ENCODE peak calls at places on chromosomes 3 and 15, in six cellular contexts. One of them, this sample, is unnamed.

GRCh38 chr3:58084788-58085543 is 76.7 kb downstream of the FLNB start:
- DNase-seq in AG04450: no peak
- DNase-seq in astrocyte: no peak
- DNase-seq in CD8-positive, alpha-beta memory T cell: no peak
- DNase-seq in astrocyte of the spinal cord: no peak
- DNase-seq in epithelial cell of esophagus: no peak
- DNase-seq in this sample: no peak

GRCh38 chr3:19702416-19703078 is 231.5 kb downstream of the EFHB start:
- DNase-seq in AG04450: no peak
- DNase-seq in CD8-positive, alpha-beta memory T cell: no peak
- DNase-seq in epithelial cell of esophagus: no peak
- DNase-seq in astrocyte: no peak
- DNase-seq in astrocyte of the spinal cord: no peak
- DNase-seq in this sample: no peak

GRCh38 chr3:12132881-12133280 is 25.8 kb downstream of the TIMP4 start:
- DNase-seq in astrocyte of the spinal cord: no peak
- DNase-seq in astrocyte: no peak
- DNase-seq in CD8-positive, alpha-beta memory T cell: no peak
- DNase-seq in epithelial cell of esophagus: no peak
- DNase-seq in AG04450: no peak
- DNase-seq in this sample: no peak

GRCh38 chr3:69197922-69198540 is 75.6 kb upstream of the LMOD3 start:
- DNase-seq in AG04450: no peak
- DNase-seq in astrocyte of the spinal cord: no peak
- DNase-seq in CD8-positive, alpha-beta memory T cell: peak
- DNase-seq in astrocyte: no peak
- DNase-seq in epithelial cell of esophagus: no peak
- DNase-seq in this sample: no peak

GRCh38 chr15:73984208-73984979 is 7.7 kb downstream of the STOML1 start:
- DNase-seq in CD8-positive, alpha-beta memory T cell: no peak
- DNase-seq in astrocyte: no peak
- DNase-seq in astrocyte of the spinal cord: no peak
- DNase-seq in AG04450: no peak
- DNase-seq in epithelial cell of esophagus: no peak
- DNase-seq in this sample: no peak

GRCh38 chr15:69874321-69874720 is 223.4 kb downstream of the TLE3 start:
- DNase-seq in astrocyte: no peak
- DNase-seq in epithelial cell of esophagus: no peak
- DNase-seq in astrocyte of the spinal cord: no peak
- DNase-seq in AG04450: no peak
- DNase-seq in CD8-positive, alpha-beta memory T cell: no peak
- DNase-seq in this sample: no peak

GRCh38 chr3:25812644-25813043 is 22.8 kb downstream of the OXSM start:
- DNase-seq in AG04450: no peak
- DNase-seq in astrocyte of the spinal cord: no peak
- DNase-seq in astrocyte: no peak
- DNase-seq in epithelial cell of esophagus: no peak
- DNase-seq in CD8-positive, alpha-beta memory T cell: no peak
- DNase-seq in this sample: no peak

GRCh38 chr15:94412979-94413741 is 181.8 kb downstream of the MCTP2 start:
- DNase-seq in AG04450: no peak
- DNase-seq in CD8-positive, alpha-beta memory T cell: no peak
- DNase-seq in astrocyte: no peak
- DNase-seq in astrocyte of the spinal cord: peak
- DNase-seq in epithelial cell of esophagus: peak
- DNase-seq in this sample: no peak

GRCh38 chr3:184748219-184749135 is 36.6 kb upstream of the MAGEF1 start:
- DNase-seq in astrocyte of the spinal cord: no peak
- DNase-seq in astrocyte: no peak
- DNase-seq in AG04450: no peak
- DNase-seq in CD8-positive, alpha-beta memory T cell: peak
- DNase-seq in epithelial cell of esophagus: peak
- DNase-seq in this sample: no peak

GRCh38 chr3:174191380-174191779 is 667.8 kb upstream of the NAALADL2 start:
- DNase-seq in astrocyte of the spinal cord: no peak
- DNase-seq in epithelial cell of esophagus: no peak
- DNase-seq in CD8-positive, alpha-beta memory T cell: no peak
- DNase-seq in AG04450: no peak
- DNase-seq in astrocyte: no peak
- DNase-seq in this sample: no peak

GRCh38 chr3:127741690-127742089 is 68.9 kb downstream of the ABTB1 start:
- DNase-seq in CD8-positive, alpha-beta memory T cell: no peak
- DNase-seq in astrocyte: no peak
- DNase-seq in astrocyte of the spinal cord: no peak
- DNase-seq in epithelial cell of esophagus: no peak
- DNase-seq in AG04450: no peak
- DNase-seq in this sample: no peak

GRCh38 chr3:137770066-137770805 is 6.1 kb downstream of the SOX14 start:
- DNase-seq in epithelial cell of esophagus: no peak
- DNase-seq in astrocyte: no peak
- DNase-seq in AG04450: no peak
- DNase-seq in astrocyte of the spinal cord: no peak
- DNase-seq in CD8-positive, alpha-beta memory T cell: no peak
- DNase-seq in this sample: no peak

GRCh38 chr15:31477851-31478250 is 151.2 kb downstream of the KLF13 start:
- DNase-seq in astrocyte: no peak
- DNase-seq in AG04450: no peak
- DNase-seq in astrocyte of the spinal cord: no peak
- DNase-seq in CD8-positive, alpha-beta memory T cell: no peak
- DNase-seq in epithelial cell of esophagus: no peak
- DNase-seq in this sample: no peak

GRCh38 chr3:116135462-116135861 is 309.8 kb downstream of the LSAMP start:
- DNase-seq in CD8-positive, alpha-beta memory T cell: no peak
- DNase-seq in astrocyte: peak
- DNase-seq in astrocyte of the spinal cord: peak
- DNase-seq in AG04450: no peak
- DNase-seq in epithelial cell of esophagus: no peak
- DNase-seq in this sample: no peak

GRCh38 chr3:59540241-59540640 is 490.4 kb upstream of the CFAP20DC start:
- DNase-seq in AG04450: peak
- DNase-seq in epithelial cell of esophagus: peak
- DNase-seq in CD8-positive, alpha-beta memory T cell: no peak
- DNase-seq in astrocyte: peak
- DNase-seq in astrocyte of the spinal cord: peak
- DNase-seq in this sample: no peak

GRCh38 chr3:116299646-116300081 is 145.6 kb downstream of the LSAMP start:
- DNase-seq in astrocyte of the spinal cord: peak
- DNase-seq in CD8-positive, alpha-beta memory T cell: no peak
- DNase-seq in astrocyte: no peak
- DNase-seq in AG04450: no peak
- DNase-seq in epithelial cell of esophagus: no peak
- DNase-seq in this sample: no peak

GRCh38 chr3:186361612-186362408 is at the start of gene DGKG:
- DNase-seq in CD8-positive, alpha-beta memory T cell: no peak
- DNase-seq in astrocyte: no peak
- DNase-seq in epithelial cell of esophagus: peak
- DNase-seq in AG04450: no peak
- DNase-seq in astrocyte of the spinal cord: no peak
- DNase-seq in this sample: peak

GRCh38 chr3:150407051-150407817 is 864 bp upstream of the TSC22D2 start:
- DNase-seq in CD8-positive, alpha-beta memory T cell: no peak
- DNase-seq in AG04450: no peak
- DNase-seq in astrocyte: peak
- DNase-seq in astrocyte of the spinal cord: no peak
- DNase-seq in epithelial cell of esophagus: peak
- DNase-seq in this sample: no peak

GRCh38 chr15:73996939-73997338 is 2.4 kb downstream of the PML start:
- DNase-seq in CD8-positive, alpha-beta memory T cell: no peak
- DNase-seq in astrocyte of the spinal cord: peak
- DNase-seq in AG04450: no peak
- DNase-seq in epithelial cell of esophagus: no peak
- DNase-seq in astrocyte: no peak
- DNase-seq in this sample: no peak

GRCh38 chr15:67512140-67512539 is 8.8 kb upstream of the C15orf61 start:
- DNase-seq in astrocyte: no peak
- DNase-seq in astrocyte of the spinal cord: no peak
- DNase-seq in CD8-positive, alpha-beta memory T cell: no peak
- DNase-seq in AG04450: no peak
- DNase-seq in epithelial cell of esophagus: no peak
- DNase-seq in this sample: no peak

GRCh38 chr15:50049871-50050270 is 69.2 kb downstream of the ATP8B4 start:
- DNase-seq in epithelial cell of esophagus: no peak
- DNase-seq in astrocyte: peak
- DNase-seq in astrocyte of the spinal cord: peak
- DNase-seq in AG04450: peak
- DNase-seq in CD8-positive, alpha-beta memory T cell: no peak
- DNase-seq in this sample: no peak

GRCh38 chr3:52174896-52175295 is 20.7 kb upstream of the POC1A start:
- DNase-seq in astrocyte of the spinal cord: no peak
- DNase-seq in CD8-positive, alpha-beta memory T cell: peak
- DNase-seq in astrocyte: no peak
- DNase-seq in AG04450: no peak
- DNase-seq in epithelial cell of esophagus: peak
- DNase-seq in this sample: no peak

GRCh38 chr3:147398841-147399534 is 7.4 kb downstream of the ZIC4 start:
- DNase-seq in epithelial cell of esophagus: peak
- DNase-seq in astrocyte: no peak
- DNase-seq in CD8-positive, alpha-beta memory T cell: no peak
- DNase-seq in AG04450: no peak
- DNase-seq in astrocyte of the spinal cord: peak
- DNase-seq in this sample: no peak

GRCh38 chr15:75425966-75426500 is 25.5 kb downstream of the SIN3A start:
- DNase-seq in CD8-positive, alpha-beta memory T cell: no peak
- DNase-seq in epithelial cell of esophagus: no peak
- DNase-seq in astrocyte of the spinal cord: no peak
- DNase-seq in astrocyte: no peak
- DNase-seq in AG04450: no peak
- DNase-seq in this sample: no peak

GRCh38 chr15:29978411-29979382 is 104.1 kb upstream of the GOLGA8J start:
- DNase-seq in epithelial cell of esophagus: no peak
- DNase-seq in AG04450: no peak
- DNase-seq in astrocyte: no peak
- DNase-seq in astrocyte of the spinal cord: peak
- DNase-seq in CD8-positive, alpha-beta memory T cell: no peak
- DNase-seq in this sample: no peak

GRCh38 chr3:184688251-184688851 is 23.5 kb downstream of the MAGEF1 start:
- DNase-seq in CD8-positive, alpha-beta memory T cell: no peak
- DNase-seq in astrocyte: peak
- DNase-seq in astrocyte of the spinal cord: peak
- DNase-seq in epithelial cell of esophagus: no peak
- DNase-seq in AG04450: peak
- DNase-seq in this sample: no peak

GRCh38 chr15:58232273-58233065 is 94.3 kb downstream of the AQP9 start:
- DNase-seq in CD8-positive, alpha-beta memory T cell: no peak
- DNase-seq in epithelial cell of esophagus: peak
- DNase-seq in astrocyte of the spinal cord: no peak
- DNase-seq in astrocyte: no peak
- DNase-seq in AG04450: no peak
- DNase-seq in this sample: no peak

GRCh38 chr15:79924379-79924778 is 27.6 kb upstream of the MTHFS start:
- DNase-seq in epithelial cell of esophagus: no peak
- DNase-seq in astrocyte: no peak
- DNase-seq in AG04450: no peak
- DNase-seq in CD8-positive, alpha-beta memory T cell: peak
- DNase-seq in astrocyte of the spinal cord: no peak
- DNase-seq in this sample: no peak

GRCh38 chr3:65888980-65889706 is 149.6 kb downstream of the MAGI1 start:
- DNase-seq in epithelial cell of esophagus: peak
- DNase-seq in astrocyte: peak
- DNase-seq in astrocyte of the spinal cord: peak
- DNase-seq in AG04450: peak
- DNase-seq in CD8-positive, alpha-beta memory T cell: no peak
- DNase-seq in this sample: no peak

DNA sequence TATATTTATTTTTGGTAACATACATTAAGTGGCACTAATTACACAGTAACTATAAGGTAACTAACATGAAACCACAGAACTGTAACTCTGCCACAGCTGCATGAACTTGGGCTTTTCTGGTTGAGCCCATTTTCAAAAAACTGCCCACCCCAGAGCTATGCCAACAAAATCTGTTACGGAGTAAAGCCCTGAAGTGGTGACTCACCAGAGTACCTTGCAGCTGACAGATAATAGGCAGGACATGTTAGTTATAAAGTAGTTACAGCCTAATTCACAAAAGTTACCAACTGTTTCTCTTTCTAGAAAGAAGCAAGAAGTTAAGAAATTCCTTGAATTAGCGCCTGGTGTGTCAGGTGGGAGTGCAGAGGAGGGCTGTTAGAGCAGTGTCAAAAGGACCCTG is 1.5 kb upstream of the GPX1 start:
- DNase-seq in AG04450: no peak
- DNase-seq in astrocyte: peak
- DNase-seq in epithelial cell of esophagus: peak
- DNase-seq in CD8-positive, alpha-beta memory T cell: no peak
- DNase-seq in astrocyte of the spinal cord: peak
- DNase-seq in this sample: no peak
- H3K4me3 ChIP-seq in AG04450: no peak
- H3K4me3 ChIP-seq in astrocyte: no peak
- H3K4me3 ChIP-seq in epithelial cell of esophagus: no peak
- H3K4me3 ChIP-seq in CD8-positive, alpha-beta memory T cell: no peak
- H3K4me3 ChIP-seq in astrocyte of the spinal cord: no peak
- H3K4me3 ChIP-seq in this sample: no peak

DNA sequence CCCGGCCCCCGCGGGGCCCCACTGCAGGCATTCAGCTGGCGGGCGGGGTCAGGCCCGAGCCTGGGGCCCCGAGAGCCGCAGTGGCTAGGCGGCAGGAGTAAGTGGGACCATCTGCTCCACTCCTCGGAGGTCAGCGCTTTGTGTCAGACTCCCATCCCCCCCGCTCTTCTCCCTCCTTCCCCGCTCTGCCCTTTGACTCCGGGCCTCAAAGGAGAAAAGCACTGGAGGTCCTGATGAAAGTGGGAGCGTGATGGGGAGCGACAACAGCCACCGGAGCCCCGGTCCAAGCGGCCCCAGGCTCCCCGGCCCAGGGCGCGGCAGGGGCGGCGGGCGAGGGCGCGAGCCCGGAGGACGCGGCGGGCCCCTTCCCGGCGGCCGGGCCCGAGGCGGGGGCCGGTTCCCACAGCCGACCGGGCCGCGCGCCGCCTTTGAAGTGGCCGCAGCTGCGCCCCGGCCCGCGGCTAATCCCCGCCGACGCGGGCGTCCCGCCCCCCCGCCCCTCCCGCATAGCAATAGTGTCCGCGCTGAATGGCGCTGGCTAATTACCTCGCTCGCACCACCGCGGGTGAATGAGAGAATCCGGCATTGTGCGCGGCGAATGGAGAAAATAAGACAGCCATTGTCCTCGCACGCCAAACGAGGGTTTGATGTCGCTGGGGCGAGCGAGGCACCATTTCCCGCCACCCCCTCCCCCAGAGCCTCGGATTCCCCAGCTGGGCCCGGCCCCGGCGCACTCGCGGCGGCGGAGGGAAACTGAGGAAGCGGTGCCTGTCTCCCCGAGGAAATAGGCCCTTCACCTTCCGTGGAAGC is 22.4 kb downstream of the IGDCC3 start:
- DNase-seq in CD8-positive, alpha-beta memory T cell: no peak
- DNase-seq in astrocyte: no peak
- DNase-seq in AG04450: no peak
- DNase-seq in astrocyte of the spinal cord: no peak
- DNase-seq in epithelial cell of esophagus: no peak
- DNase-seq in this sample: no peak
- H3K4me3 ChIP-seq in CD8-positive, alpha-beta memory T cell: no peak
- H3K4me3 ChIP-seq in astrocyte: peak
- H3K4me3 ChIP-seq in AG04450: peak
- H3K4me3 ChIP-seq in astrocyte of the spinal cord: peak
- H3K4me3 ChIP-seq in epithelial cell of esophagus: peak
- H3K4me3 ChIP-seq in this sample: peak

GRCh38 chr3:72660270-72661114 is 187.8 kb downstream of the SHQ1 start:
- DNase-seq in AG04450: no peak
- DNase-seq in astrocyte: peak
- DNase-seq in CD8-positive, alpha-beta memory T cell: no peak
- DNase-seq in epithelial cell of esophagus: peak
- DNase-seq in astrocyte of the spinal cord: no peak
- DNase-seq in this sample: no peak
- H3K4me3 ChIP-seq in AG04450: no peak
- H3K4me3 ChIP-seq in astrocyte: no peak
- H3K4me3 ChIP-seq in CD8-positive, alpha-beta memory T cell: no peak
- H3K4me3 ChIP-seq in epithelial cell of esophagus: no peak
- H3K4me3 ChIP-seq in astrocyte of the spinal cord: no peak
- H3K4me3 ChIP-seq in this sample: no peak

GRCh38 chr15:90930861-90931629 is 1.3 kb downstream of the HDDC3 start:
- DNase-seq in epithelial cell of esophagus: no peak
- DNase-seq in astrocyte: no peak
- DNase-seq in astrocyte of the spinal cord: no peak
- DNase-seq in CD8-positive, alpha-beta memory T cell: no peak
- DNase-seq in AG04450: no peak
- DNase-seq in this sample: no peak
- H3K4me3 ChIP-seq in epithelial cell of esophagus: peak
- H3K4me3 ChIP-seq in astrocyte: peak
- H3K4me3 ChIP-seq in astrocyte of the spinal cord: no peak
- H3K4me3 ChIP-seq in CD8-positive, alpha-beta memory T cell: peak
- H3K4me3 ChIP-seq in AG04450: peak
- H3K4me3 ChIP-seq in this sample: no peak